ENCODE peak calls at places on chromosomes 5 and 9, in four cellular contexts. A is T follicular helper cell; D is fibroblast of villous mesenchyme; O is stimulated activated CD4-positive, alpha-beta T cell treated with anti-CD3 and anti-CD28 coated beads, Interleukin-4, amount 100 ng/mL, for 48 hours. U is an unnamed sample.

GRCh38 chr9:71025728-71026127 is 95.7 kb downstream of the TRPM3 start:
- DNase-seq in O (no peak), A (no peak), D (no peak), U (no peak)

GRCh38 chr9:112894031-112894430 is 3.4 kb upstream of the SLC46A2 start:
- DNase-seq in D (no peak), A (no peak), O (no peak), U (no peak)

GRCh38 chr5:36885149-36885548 is 8.6 kb downstream of the NIPBL start:
- DNase-seq in D (no peak), O (no peak), A (no peak), U (no peak)

GRCh38 chr5:169629847-169630548 is 7.1 kb upstream of the DOCK2 start:
- DNase-seq in A (no peak), D (peak; percentile 54), O (no peak), U (no peak)

GRCh38 chr9:109199676-109200075 is 32.6 kb upstream of the FRRS1L start:
- DNase-seq in A (no peak), O (no peak), D (no peak), U (no peak)

GRCh38 chr5:79974896-79975295 is 16.2 kb downstream of the MTX3 start:
- DNase-seq in D (peak; percentile 28), A (no peak), O (no peak), U (no peak)

GRCh38 chr5:63249960-63250359 is 671.3 kb downstream of the LRRC70 start:
- DNase-seq in D (no peak), A (no peak), O (no peak), U (no peak)

GRCh38 chr5:100877277-100877676 is 25.8 kb downstream of the ST8SIA4 start:
- DNase-seq in O (no peak), D (no peak), A (no peak), U (no peak)

GRCh38 chr5:8060235-8061139 is 191.5 kb downstream of the MTRR start:
- DNase-seq in D (no peak), O (no peak), A (no peak), U (no peak)

GRCh38 chr5:80191397-80191796 is 64.5 kb downstream of the SERINC5 start:
- DNase-seq in A (no peak), O (no peak), D (no peak), U (no peak)

U was measured in breast epithelium.